ENCODE peak calls at places on chromosomes 11 and 22, in five cellular contexts. One of them, this sample, is unnamed. For H3K27me3, the result is how much of the 10 kb centered on the place peaks cover.

GRCh38 chr11:131356201-131356600 is 14.2 kb upstream of the NTM start:
- DNase-seq in right atrium auricular region: no peak
- DNase-seq in stomach: no peak
- DNase-seq in spleen: no peak
- DNase-seq in AG04450: no peak
- DNase-seq in this sample: no peak

GRCh38 chr11:16605440-16605970 is 132.9 kb upstream of the C11orf58 start:
- DNase-seq in right atrium auricular region: no peak
- DNase-seq in stomach: peak
- DNase-seq in spleen: peak
- DNase-seq in AG04450: no peak
- DNase-seq in this sample: peak

GRCh38 chr22:45896961-45897538 is 79.9 kb downstream of the WNT7B start:
- DNase-seq in right atrium auricular region: no peak
- DNase-seq in stomach: no peak
- DNase-seq in spleen: no peak
- DNase-seq in AG04450: no peak
- DNase-seq in this sample: no peak

GRCh38 chr22:17864398-17865182 is 90.3 kb upstream of the BID start:
- DNase-seq in right atrium auricular region: no peak
- DNase-seq in stomach: no peak
- DNase-seq in spleen: peak
- DNase-seq in AG04450: no peak
- DNase-seq in this sample: no peak

GRCh38 chr11:36619502-36619901 is 21.5 kb upstream of the RAG2 start:
- DNase-seq in right atrium auricular region: no peak
- DNase-seq in stomach: no peak
- DNase-seq in spleen: no peak
- DNase-seq in AG04450: no peak
- DNase-seq in this sample: no peak

GRCh38 chr11:8018742-8019631 is 31.9 kb downstream of the EIF3F start:
- DNase-seq in right atrium auricular region: peak
- DNase-seq in stomach: peak
- DNase-seq in spleen: peak
- DNase-seq in AG04450: peak
- DNase-seq in this sample: peak

GRCh38 chr22:36934153-36934939 is 20.9 kb downstream of the CSF2RB start:
- DNase-seq in right atrium auricular region: peak
- DNase-seq in stomach: no peak
- DNase-seq in spleen: no peak
- DNase-seq in AG04450: no peak
- DNase-seq in this sample: no peak

GRCh38 chr11:94511932-94512781 is at the start of gene C11orf97:
- DNase-seq in right atrium auricular region: no peak
- DNase-seq in stomach: peak
- DNase-seq in spleen: peak
- DNase-seq in AG04450: no peak
- DNase-seq in this sample: peak

GRCh38 chr11:44955019-44955738 is 4.5 kb upstream of the TP53I11 start:
- DNase-seq in right atrium auricular region: peak
- DNase-seq in stomach: peak
- DNase-seq in spleen: no peak
- DNase-seq in AG04450: peak
- DNase-seq in this sample: peak

GRCh38 chr11:65553301-65554001 is 4.7 kb downstream of the LTBP3 start:
- DNase-seq in right atrium auricular region: no peak
- DNase-seq in stomach: no peak
- DNase-seq in spleen: peak
- DNase-seq in AG04450: no peak
- DNase-seq in this sample: peak

GRCh38 chr22:44972363-44973083 is 37.3 kb downstream of the PHF21B start:
- DNase-seq in right atrium auricular region: no peak
- DNase-seq in stomach: no peak
- DNase-seq in spleen: no peak
- DNase-seq in AG04450: no peak
- DNase-seq in this sample: no peak

GRCh38 chr11:561148-562003 is 606 bp downstream of the RASSF7 start:
- DNase-seq in right atrium auricular region: no peak
- DNase-seq in stomach: peak
- DNase-seq in spleen: no peak
- DNase-seq in AG04450: no peak
- DNase-seq in this sample: peak

GRCh38 chr11:101620026-101620425 is 36.2 kb upstream of the TRPC6 start:
- DNase-seq in right atrium auricular region: no peak
- DNase-seq in stomach: no peak
- DNase-seq in spleen: no peak
- DNase-seq in AG04450: no peak
- DNase-seq in this sample: no peak

GRCh38 chr11:830295-831131 is 2.2 kb upstream of the CD151 start:
- DNase-seq in right atrium auricular region: no peak
- DNase-seq in stomach: peak
- DNase-seq in spleen: peak
- DNase-seq in AG04450: no peak
- DNase-seq in this sample: peak

GRCh38 chr11:118435233-118435892 is 929 bp upstream of the KMT2A start:
- DNase-seq in right atrium auricular region: no peak
- DNase-seq in stomach: peak
- DNase-seq in spleen: peak
- DNase-seq in AG04450: no peak
- DNase-seq in this sample: peak

GRCh38 chr22:47201186-47201995 is 438.9 kb downstream of the TBC1D22A start:
- DNase-seq in right atrium auricular region: peak
- DNase-seq in stomach: peak
- DNase-seq in spleen: peak
- DNase-seq in AG04450: no peak
- DNase-seq in this sample: peak

DNA sequence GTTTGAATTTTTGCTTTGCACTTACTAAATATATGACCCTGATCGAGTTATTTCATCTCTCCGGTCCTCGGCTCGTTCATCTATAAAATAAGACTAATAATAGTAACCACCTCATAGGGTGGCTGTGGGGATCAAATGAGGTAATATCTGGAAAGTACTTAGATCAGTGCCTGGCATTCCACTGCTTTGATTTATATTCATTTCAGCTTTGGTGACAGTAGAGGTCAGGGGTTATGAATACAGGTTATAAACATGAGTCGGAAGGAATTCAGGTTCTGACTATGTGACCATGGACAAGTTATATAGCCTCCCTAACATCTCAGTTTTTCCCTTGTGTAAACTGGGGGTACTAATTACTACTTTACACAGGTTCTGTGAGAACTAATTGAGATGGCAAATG is 2.8 kb upstream of the TEAD1 start:
- DNase-seq in right atrium auricular region: no peak
- DNase-seq in stomach: no peak
- DNase-seq in spleen: no peak
- DNase-seq in AG04450: no peak
- DNase-seq in this sample: no peak
- H3K27ac ChIP-seq in right atrium auricular region: no peak
- H3K27ac ChIP-seq in stomach: peak
- H3K27ac ChIP-seq in spleen: no peak
- H3K27ac ChIP-seq in AG04450: no peak
- H3K27ac ChIP-seq in this sample: no peak

DNA sequence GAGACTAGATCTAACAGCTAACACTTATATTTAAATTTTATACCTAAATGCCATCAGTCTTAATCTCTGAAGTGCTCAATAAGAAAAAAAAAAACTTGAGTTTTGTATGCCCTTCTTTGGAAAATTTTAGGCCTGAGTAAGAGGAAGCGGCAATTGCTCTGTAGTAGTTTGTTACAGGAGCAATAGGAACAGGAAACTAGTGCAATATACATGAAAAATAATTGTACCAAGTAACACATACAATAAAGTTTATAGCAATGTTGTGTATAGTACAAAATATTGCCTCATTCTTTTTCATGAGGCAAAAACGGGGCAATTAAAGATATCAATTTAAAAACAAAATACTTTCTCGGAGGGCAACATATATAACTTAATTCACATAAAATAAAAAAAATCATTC is 19.7 kb downstream of the OR5AK2 start:
- DNase-seq in right atrium auricular region: no peak
- DNase-seq in stomach: no peak
- DNase-seq in spleen: no peak
- DNase-seq in AG04450: no peak
- DNase-seq in this sample: no peak
- H3K27me3 ChIP-seq in right atrium auricular region: under half
- H3K27me3 ChIP-seq in stomach: under half
- H3K27me3 ChIP-seq in spleen: under half
- H3K27me3 ChIP-seq in AG04450: under half
- H3K27me3 ChIP-seq in this sample: under half

GRCh38 chr22:49887716-49888115 is 30.5 kb downstream of the ALG12 start:
- DNase-seq in right atrium auricular region: no peak
- DNase-seq in stomach: no peak
- DNase-seq in spleen: peak
- DNase-seq in AG04450: no peak
- DNase-seq in this sample: no peak
- H3K4me3 ChIP-seq in right atrium auricular region: no peak
- H3K4me3 ChIP-seq in stomach: no peak
- H3K4me3 ChIP-seq in spleen: no peak
- H3K4me3 ChIP-seq in AG04450: no peak
- H3K4me3 ChIP-seq in this sample: no peak

GRCh38 chr11:47797633-47798032 is 30.5 kb upstream of the FNBP4 start:
- DNase-seq in right atrium auricular region: no peak
- DNase-seq in stomach: no peak
- DNase-seq in spleen: no peak
- DNase-seq in AG04450: peak
- DNase-seq in this sample: peak

GRCh38 chr11:47788181-47788580 is 21.0 kb upstream of the FNBP4 start:
- DNase-seq in right atrium auricular region: no peak
- DNase-seq in stomach: no peak
- DNase-seq in spleen: no peak
- DNase-seq in AG04450: no peak
- DNase-seq in this sample: no peak

GRCh38 chr11:47786373-47786772 is 19.2 kb upstream of the FNBP4 start:
- DNase-seq in right atrium auricular region: peak
- DNase-seq in stomach: no peak
- DNase-seq in spleen: no peak
- DNase-seq in AG04450: no peak
- DNase-seq in this sample: no peak

GRCh38 chr11:47791774-47792173 is 24.6 kb upstream of the FNBP4 start:
- DNase-seq in right atrium auricular region: no peak
- DNase-seq in stomach: no peak
- DNase-seq in spleen: no peak
- DNase-seq in AG04450: no peak
- DNase-seq in this sample: no peak
- H3K27ac ChIP-seq in right atrium auricular region: peak
- H3K27ac ChIP-seq in stomach: peak
- H3K27ac ChIP-seq in spleen: no peak
- H3K27ac ChIP-seq in AG04450: no peak
- H3K27ac ChIP-seq in this sample: no peak

DNA sequence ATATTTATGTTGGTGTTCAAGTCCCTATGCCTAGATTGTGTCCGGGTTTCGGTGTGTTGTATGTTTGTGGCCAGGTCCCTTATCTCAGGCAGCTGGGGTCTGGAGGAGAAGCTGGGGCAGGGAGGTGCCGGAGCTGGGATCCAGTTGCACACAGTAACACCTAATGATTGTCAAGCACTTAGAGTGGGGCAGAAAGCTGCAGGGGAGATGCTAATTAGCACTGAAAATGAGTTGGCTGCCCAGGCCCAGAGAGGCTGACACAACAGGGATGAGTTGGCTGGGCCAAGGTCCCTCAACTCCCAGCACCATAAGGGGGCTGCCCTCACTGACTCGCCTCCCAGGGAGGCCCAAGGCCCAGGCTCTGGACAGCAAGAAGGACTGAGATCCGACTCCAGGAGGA is 12.2 kb downstream of the PDE2A start:
- DNase-seq in right atrium auricular region: no peak
- DNase-seq in stomach: no peak
- DNase-seq in spleen: no peak
- DNase-seq in AG04450: no peak
- DNase-seq in this sample: no peak
- H3K27me3 ChIP-seq in right atrium auricular region: under half
- H3K27me3 ChIP-seq in stomach: under half
- H3K27me3 ChIP-seq in spleen: under half
- H3K27me3 ChIP-seq in AG04450: half or more
- H3K27me3 ChIP-seq in this sample: under half

GRCh38 chr22:48372395-48372794 is 1455.3 kb downstream of the BRD1 start:
- DNase-seq in right atrium auricular region: no peak
- DNase-seq in stomach: no peak
- DNase-seq in spleen: peak
- DNase-seq in AG04450: no peak
- DNase-seq in this sample: no peak

GRCh38 chr22:48368975-48369525 is 1458.6 kb downstream of the BRD1 start:
- DNase-seq in right atrium auricular region: no peak
- DNase-seq in stomach: no peak
- DNase-seq in spleen: no peak
- DNase-seq in AG04450: no peak
- DNase-seq in this sample: no peak

GRCh38 chr22:48371391-48371790 is 1456.3 kb downstream of the BRD1 start:
- DNase-seq in right atrium auricular region: no peak
- DNase-seq in stomach: no peak
- DNase-seq in spleen: peak
- DNase-seq in AG04450: no peak
- DNase-seq in this sample: no peak

GRCh38 chr22:48369789-48370507 is 1457.7 kb downstream of the BRD1 start:
- DNase-seq in right atrium auricular region: no peak
- DNase-seq in stomach: peak
- DNase-seq in spleen: peak
- DNase-seq in AG04450: no peak
- DNase-seq in this sample: peak

GRCh38 chr22:48370508-48371325 is 1457.0 kb downstream of the BRD1 start:
- DNase-seq in right atrium auricular region: no peak
- DNase-seq in stomach: no peak
- DNase-seq in spleen: peak
- DNase-seq in AG04450: no peak
- DNase-seq in this sample: no peak
- H3K4me3 ChIP-seq in right atrium auricular region: no peak
- H3K4me3 ChIP-seq in stomach: no peak
- H3K4me3 ChIP-seq in spleen: no peak
- H3K4me3 ChIP-seq in AG04450: no peak
- H3K4me3 ChIP-seq in this sample: no peak

GRCh38 chr11:134879341-134879740 is 467.3 kb upstream of the B3GAT1 start:
- DNase-seq in right atrium auricular region: no peak
- DNase-seq in stomach: no peak
- DNase-seq in spleen: no peak
- DNase-seq in AG04450: no peak
- DNase-seq in this sample: no peak
- H3K27ac ChIP-seq in right atrium auricular region: no peak
- H3K27ac ChIP-seq in stomach: no peak
- H3K27ac ChIP-seq in spleen: no peak
- H3K27ac ChIP-seq in AG04450: no peak
- H3K27ac ChIP-seq in this sample: no peak

DNA sequence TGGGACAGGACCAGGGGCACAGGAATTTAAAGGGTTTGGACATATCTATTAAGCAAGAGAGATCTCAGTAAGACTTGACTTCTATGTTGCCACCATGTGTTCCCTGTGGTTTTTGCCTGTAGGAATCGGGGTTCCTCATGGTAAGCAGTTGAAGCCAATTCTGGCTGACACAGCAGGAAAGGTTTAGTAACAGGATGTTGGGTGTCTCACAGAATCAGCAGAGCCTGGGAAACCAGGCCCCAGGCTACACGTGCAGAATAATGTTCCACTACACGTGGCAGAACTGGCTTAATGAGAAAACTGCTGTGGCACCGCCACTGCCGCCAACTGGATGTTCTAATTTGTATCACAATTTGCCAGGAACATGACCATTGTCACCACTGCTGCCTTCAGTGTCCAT is 264.6 kb upstream of the PLET1 start:
- DNase-seq in right atrium auricular region: peak
- DNase-seq in stomach: no peak
- DNase-seq in spleen: no peak
- DNase-seq in AG04450: no peak
- DNase-seq in this sample: peak
- H3K27me3 ChIP-seq in right atrium auricular region: under half
- H3K27me3 ChIP-seq in stomach: under half
- H3K27me3 ChIP-seq in spleen: under half
- H3K27me3 ChIP-seq in AG04450: under half
- H3K27me3 ChIP-seq in this sample: under half

This sample was measured in small intestine.